ENCODE peak calls at places on chromosomes 16 and 17, in seven cellular contexts. M is Peyer's patch, V is thyroid gland, Y is endothelial cell of umbilical vein, Q is heart left ventricle, D is spleen, B is IMR-90. K is an unnamed sample.

GRCh38 chr17:79986441-79987186 is 49.1 kb downstream of the TBC1D16 start:
- DNase-seq in M (no peak), B (peak; percentile 67), D (peak; percentile 85), V (no peak), Y (no peak), Q (no peak), K (peak; percentile 39)

GRCh38 chr16:58638148-58639036 is 8.8 kb upstream of the CNOT1 start:
- DNase-seq in V (no peak), B (peak; percentile 91), Y (peak; percentile 21), D (no peak), M (no peak), Q (peak; percentile 50), K (peak; percentile 41)

GRCh38 chr16:24525970-24526559 is 13.3 kb upstream of the RBBP6 start:
- DNase-seq in Q (no peak), D (no peak), Y (no peak), B (no peak), V (no peak), M (no peak), K (peak; percentile 65)

GRCh38 chr17:50437409-50437808 is 11.4 kb downstream of the ACSF2 start:
- DNase-seq in V (no peak), B (no peak), Y (no peak), Q (no peak), D (no peak), M (no peak), K (no peak)

GRCh38 chr17:41406205-41406604 is 8.8 kb upstream of the KRT31 start:
- DNase-seq in D (no peak), V (no peak), B (no peak), Q (no peak), Y (no peak), M (no peak), K (no peak)

GRCh38 chr16:87050142-87050541 is 267.1 kb downstream of the C16orf95 start:
- DNase-seq in D (no peak), B (no peak), V (no peak), Q (no peak), Y (no peak), M (no peak), K (no peak)

GRCh38 chr17:3961564-3962047 is 2.6 kb downstream of the ATP2A3 start:
- DNase-seq in B (no peak), D (peak; percentile 93), Y (no peak), M (peak; percentile 92), Q (no peak), V (no peak), K (no peak)

GRCh38 chr17:75152523-75152922 is 1.8 kb downstream of the JPT1 start:
- DNase-seq in Y (no peak), B (peak; percentile 12), Q (no peak), V (no peak), M (no peak), D (no peak), K (no peak)

GRCh38 chr17:78185981-78186688 is 717 bp downstream of the TK1 start:
- DNase-seq in V (peak; percentile 30), B (no peak), Y (no peak), M (peak; percentile 72), D (no peak), Q (peak; percentile 64), K (peak; percentile 31)

GRCh38 chr16:55242667-55243066 is 81.3 kb upstream of the IRX6 start:
- DNase-seq in D (no peak), V (no peak), M (no peak), Q (no peak), B (no peak), Y (no peak), K (no peak)

GRCh38 chr16:59412275-59412841 is 678.2 kb upstream of the GOT2 start:
- DNase-seq in D (no peak), Q (no peak), V (no peak), Y (peak; percentile 32), B (peak; percentile 30), M (no peak), K (no peak)

GRCh38 chr17:49438885-49439284 is 24.2 kb upstream of the PHB1 start:
- DNase-seq in B (no peak), M (no peak), Y (no peak), D (no peak), V (no peak), Q (no peak), K (no peak)

GRCh38 chr16:87784812-87785211 is 19.0 kb upstream of the KLHDC4 start:
- DNase-seq in B (peak; percentile 35), M (no peak), D (no peak), Y (no peak), Q (no peak), V (no peak), K (no peak)

GRCh38 chr17:12463102-12463501 is 202.6 kb upstream of the MYOCD start:
- DNase-seq in V (no peak), Q (no peak), D (no peak), M (no peak), B (peak; percentile 86), Y (no peak), K (peak; percentile 17)

GRCh38 chr17:17044846-17045561 is 2.7 kb downstream of the MPRIP start:
- DNase-seq in D (peak; percentile 70), M (peak; percentile 52), Y (peak; percentile 46), Q (peak; percentile 75), V (peak; percentile 36), B (peak; percentile 79), K (peak; percentile 54)

GRCh38 chr16:52597772-52598483 is 51.0 kb upstream of the TOX3 start:
- DNase-seq in B (no peak), M (no peak), V (no peak), Y (no peak), D (no peak), Q (no peak), K (no peak)

DNA sequence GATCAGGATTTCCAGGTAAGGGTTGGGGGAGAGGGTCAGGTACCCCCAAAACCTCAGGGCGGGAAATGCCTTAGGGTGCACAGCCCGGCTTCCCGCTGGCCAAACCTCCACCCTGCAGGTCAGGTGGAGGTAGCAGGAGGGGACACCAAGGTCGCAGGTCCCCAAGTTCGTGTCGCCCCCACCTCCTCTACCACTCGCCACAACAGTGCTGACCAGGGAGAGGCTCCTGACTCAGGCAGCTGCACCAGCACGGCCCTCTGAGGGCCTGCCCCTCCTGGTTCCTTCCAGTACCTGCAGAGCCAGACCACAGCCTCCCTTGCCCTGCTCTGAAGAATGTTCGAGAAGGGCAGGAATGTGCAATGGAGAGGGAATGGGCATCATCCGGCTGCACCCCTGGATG is 3.9 kb downstream of the MRPL28 start:
- DNase-seq in Q (no peak), B (no peak), Y (no peak), V (no peak), M (no peak), D (no peak), K (no peak)
- TF ChIP-seq POLR2A in Q (no peak), B (no peak), Y (no peak), V (no peak), M (no peak), D (no peak), K (no peak)

GRCh38 chr17:27523712-27524111 is 67.5 kb downstream of the KSR1 start:
- DNase-seq in V (no peak), M (no peak), D (no peak), Y (no peak), B (no peak), Q (no peak), K (no peak)

GRCh38 chr17:27521281-27522027 is 65.2 kb downstream of the KSR1 start:
- DNase-seq in V (peak; percentile 63), D (peak; percentile 21), Q (no peak), Y (no peak), B (no peak), M (no peak), K (no peak)

GRCh38 chr17:27524594-27524993 is 68.3 kb downstream of the KSR1 start:
- DNase-seq in D (no peak), Y (no peak), Q (no peak), V (no peak), M (no peak), B (no peak), K (no peak)

GRCh38 chr17:27520571-27521185 is 64.4 kb downstream of the KSR1 start:
- DNase-seq in B (no peak), M (no peak), Y (no peak), V (no peak), D (no peak), Q (no peak), K (no peak)

DNA sequence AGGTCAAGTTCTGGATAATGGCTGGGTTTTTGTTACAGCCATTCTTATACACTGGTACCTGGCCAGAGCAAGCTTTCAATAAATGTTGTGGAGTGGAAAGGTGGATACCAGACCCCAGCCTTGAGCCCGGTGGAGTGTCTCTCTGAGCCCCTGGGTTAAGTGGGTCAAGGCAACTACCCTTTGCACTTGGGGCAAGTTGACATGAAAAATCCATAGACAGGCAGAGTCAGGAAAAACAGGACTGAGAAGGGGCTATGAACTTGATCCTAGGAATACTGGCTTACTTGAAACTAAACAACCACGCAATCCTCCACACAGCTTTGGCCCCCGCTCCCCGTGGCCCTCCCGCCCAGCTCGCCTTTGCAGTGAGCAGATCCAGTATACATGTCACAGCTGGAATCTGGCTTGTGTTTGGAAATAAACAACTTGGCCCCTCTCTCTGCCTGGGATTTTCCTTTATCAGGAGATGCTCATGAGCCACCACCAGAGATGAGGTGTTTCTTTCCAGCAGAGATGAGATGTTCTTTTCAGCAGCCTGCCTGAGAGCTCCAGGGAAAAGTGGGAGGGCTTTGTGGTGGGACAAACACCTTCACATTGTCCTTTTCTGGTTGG is 65.9 kb downstream of the KSR1 start:
- DNase-seq in D (peak; percentile 20), Q (no peak), B (no peak), M (no peak), V (no peak), Y (no peak), K (no peak)
- H3K4me1 ChIP-seq in D (peaks cover 77% of the 10 kb centered on the region), Q (peaks cover 9% of the 10 kb centered on the region), B (peaks cover 43% of the 10 kb centered on the region), M (peaks cover 6% of the 10 kb centered on the region), V (peaks cover 41% of the 10 kb centered on the region), Y (peaks cover 6% of the 10 kb centered on the region), K (peaks cover 4% of the 10 kb centered on the region)

DNA sequence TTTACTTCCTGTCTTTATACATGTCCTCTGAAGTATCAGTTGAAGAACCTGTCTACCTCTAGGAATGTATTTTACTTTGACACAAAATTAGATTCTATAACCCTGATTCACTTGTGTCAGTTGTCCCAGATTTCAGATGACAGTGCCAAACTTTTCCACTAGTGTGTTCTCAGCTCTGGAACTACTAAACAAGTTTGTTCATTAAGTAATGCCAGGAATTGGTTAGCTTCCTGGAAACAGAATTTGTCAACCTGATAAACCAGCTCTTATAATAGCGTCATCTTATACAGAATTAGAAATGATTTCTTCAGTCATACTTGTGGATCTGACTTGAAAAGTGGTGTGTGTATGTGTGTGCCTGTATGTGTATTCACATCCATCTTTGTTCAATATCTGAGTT is 7.4 kb downstream of the MAP3K3 start:
- DNase-seq in M (no peak), B (no peak), Q (no peak), V (no peak), D (no peak), Y (peak; percentile 29), K (no peak)
- H3K27ac ChIP-seq in M (no peak overlapping the region), B (no peak overlapping the region), Q (no peak overlapping the region), V (peak overlapping the region; percentile 31), D (no peak overlapping the region), Y (no peak overlapping the region), K (no peak overlapping the region)

DNA sequence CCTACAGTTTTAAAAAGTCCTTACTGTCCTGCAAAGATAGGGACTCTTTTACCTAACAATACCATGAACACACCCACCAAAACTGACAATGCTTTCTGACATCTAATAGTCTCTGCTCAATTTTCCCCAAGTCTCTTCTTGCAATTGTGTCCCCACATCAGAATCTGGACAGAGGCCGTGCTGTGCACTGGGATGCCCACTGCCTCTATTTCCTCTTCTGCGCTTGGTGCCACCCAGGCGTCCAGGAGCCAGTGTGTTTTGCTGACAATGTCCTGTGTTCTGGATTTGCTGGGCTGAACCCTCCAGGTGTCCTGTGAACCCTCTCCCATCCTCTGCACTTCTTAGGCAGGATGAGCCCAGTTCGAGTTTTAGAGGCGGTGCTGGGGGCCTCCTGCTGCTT is 6.4 kb upstream of the ARHGDIA start:
- DNase-seq in M (no peak), V (no peak), Q (no peak), D (no peak), B (no peak), Y (no peak), K (no peak)
- TF ChIP-seq POLR2A in M (no peak), V (no peak), Q (no peak), D (no peak), B (no peak), Y (no peak), K (no peak)

GRCh38 chr16:11819798-11820197 is 22.7 kb upstream of the ZC3H7A start:
- DNase-seq in V (no peak), Q (no peak), D (no peak), M (peak; percentile 59), B (no peak), Y (no peak), K (no peak)
- H3K4me1 ChIP-seq in V (no peaks in the 10 kb centered on the region), Q (no peaks in the 10 kb centered on the region), D (peaks cover 19% of the 10 kb centered on the region), M (no peaks in the 10 kb centered on the region), B (no peaks in the 10 kb centered on the region), Y (no peaks in the 10 kb centered on the region), K (no peaks in the 10 kb centered on the region)